ENCODE peak calls at places on chromosome 19, in six cellular contexts. S, Z, D, I, L and Q are unnamed samples.

GRCh38 chr19:28706693-28707092 is 506.3 kb downstream of the UQCRFS1 start:
- DNase-seq in L (no peak), D (no peak), I (no peak), S (no peak), Z (no peak), Q (no peak)

GRCh38 chr19:35895911-35896642 is 4.3 kb downstream of the NFKBID start:
- DNase-seq in Z (no peak), I (no peak), D (no peak), L (no peak), S (no peak), Q (no peak)

GRCh38 chr19:18308948-18309325 is 13.9 kb downstream of the LSM4 start:
- DNase-seq in S (no peak), D (no peak), L (no peak), Z (no peak), I (no peak), Q (no peak)

GRCh38 chr19:18292460-18292809 is 11.0 kb upstream of the JUND start:
- DNase-seq in Z (peak), S (no peak), I (no peak), D (peak), L (no peak), Q (peak)

GRCh38 chr19:43759515-43759914 is 4.8 kb upstream of the SMG9 start:
- DNase-seq in L (no peak), Z (peak), D (no peak), I (no peak), S (no peak), Q (no peak)

GRCh38 chr19:40704491-40705361 is 12.0 kb downstream of the COQ8B start:
- DNase-seq in D (no peak), I (no peak), Z (no peak), S (no peak), L (no peak), Q (no peak)

GRCh38 chr19:13796301-13797057 is 1.2 kb downstream of the ZSWIM4 start:
- DNase-seq in Z (peak), I (peak), L (no peak), D (no peak), S (no peak), Q (no peak)

GRCh38 chr19:46147166-46147740 is 785 bp upstream of the IGFL2 start:
- DNase-seq in D (no peak), Z (no peak), L (no peak), I (no peak), S (no peak), Q (no peak)

GRCh38 chr19:46634656-46635218 is 1.3 kb downstream of the GNG8 start:
- DNase-seq in S (no peak), L (no peak), I (no peak), D (no peak), Z (peak), Q (peak)

GRCh38 chr19:47353307-47353712 is 4.2 kb downstream of the DHX34 start:
- DNase-seq in S (no peak), D (no peak), L (no peak), I (no peak), Z (no peak), Q (no peak)

GRCh38 chr19:370641-371330 is 26.2 kb upstream of the MIER2 start:
- DNase-seq in D (no peak), Z (no peak), S (peak), I (no peak), L (no peak), Q (peak)

GRCh38 chr19:47105874-47106273 is 7.7 kb downstream of the ZC3H4 start:
- DNase-seq in D (no peak), I (no peak), Z (no peak), L (no peak), S (no peak), Q (no peak)

GRCh38 chr19:47447470-47448359 is 24.0 kb downstream of the SLC8A2 start:
- DNase-seq in D (peak), L (no peak), I (no peak), Z (peak), S (peak), Q (peak)

GRCh38 chr19:58406818-58407657 is 1.4 kb upstream of the ZNF584 start:
- DNase-seq in Z (peak), D (no peak), I (no peak), S (no peak), L (no peak), Q (no peak)

GRCh38 chr19:42816901-42817300 is 51.4 kb upstream of the PSG8 start:
- DNase-seq in L (no peak), D (no peak), S (no peak), Z (no peak), I (no peak), Q (no peak)